ENCODE peak calls at places on chromosomes 3 and 15, in six cellular contexts. Y is activated naive CD8-positive, alpha-beta T cell treated with anti-CD3 and anti-CD28 coated beads for 36 hours; H is HFF-Myc; W is Kasumi-1; U is iPS-NIHi11; J is stimulated activated CD4-positive, alpha-beta T cell treated with anti-CD3 and anti-CD28 coated beads, Interleukin-4, amount 100 ng/mL, for 1 hour. Z is an unnamed sample.

GRCh38 chr3:37466660-37467359 is 292.4 kb upstream of the LRRFIP2 start:
- DNase-seq in Y (no peak), U (no peak), W (no peak), H (no peak), J (no peak), Z (no peak)

GRCh38 chr3:101950985-101951733 is 101.8 kb downstream of the NFKBIZ start:
- DNase-seq in Y (no peak), W (no peak), H (no peak), U (peak), J (no peak), Z (no peak)

GRCh38 chr15:64807051-64807749 is 18.2 kb downstream of the PIF1 start:
- DNase-seq in H (no peak), J (no peak), Y (no peak), W (no peak), U (peak), Z (no peak)

GRCh38 chr15:39628821-39629220 is 47.9 kb downstream of the THBS1 start:
- DNase-seq in Y (no peak), J (no peak), U (no peak), H (no peak), W (no peak), Z (no peak)

GRCh38 chr3:188400494-188401243 is 246.7 kb downstream of the LPP start:
- DNase-seq in U (no peak), H (no peak), W (no peak), Y (peak), J (no peak), Z (no peak)

GRCh38 chr3:139491027-139491700 is 14.8 kb upstream of the RBP2 start:
- DNase-seq in J (no peak), W (no peak), Y (no peak), H (no peak), U (no peak), Z (no peak)

GRCh38 chr3:21328982-21329381 is 422.0 kb downstream of the ZNF385D start:
- DNase-seq in W (no peak), U (no peak), H (no peak), J (no peak), Y (no peak), Z (no peak)

GRCh38 chr3:14352002-14352627 is 50.3 kb upstream of the SLC6A6 start:
- DNase-seq in Y (no peak), J (no peak), H (peak), W (no peak), U (peak), Z (peak)

GRCh38 chr15:52730163-52730562 is 51.0 kb upstream of the ATOSA start:
- DNase-seq in U (no peak), W (no peak), Y (no peak), J (no peak), H (peak), Z (peak)

GRCh38 chr3:152830245-152830644 is 4.7 kb upstream of the P2RY1 start:
- DNase-seq in Y (no peak), W (no peak), J (no peak), H (no peak), U (no peak), Z (no peak)

GRCh38 chr15:78179286-78179840 is 30.2 kb downstream of the IDH3A start:
- DNase-seq in U (no peak), Y (no peak), W (no peak), J (no peak), H (no peak), Z (no peak)

GRCh38 chr3:82080261-82080660 is 318.8 kb upstream of the GBE1 start:
- DNase-seq in U (peak), W (peak), H (no peak), Y (no peak), J (no peak), Z (peak)

GRCh38 chr3:50274371-50275104 is 4.3 kb upstream of the LSMEM2 start:
- DNase-seq in H (no peak), W (peak), U (peak), J (peak), Y (peak), Z (peak)

GRCh38 chr3:13528217-13528801 is 20.6 kb upstream of the FBLN2 start:
- DNase-seq in Y (no peak), H (no peak), W (peak), U (peak), J (no peak), Z (peak)

GRCh38 chr3:82130056-82130455 is 368.6 kb upstream of the GBE1 start:
- DNase-seq in Y (no peak), W (peak), J (no peak), H (no peak), U (no peak), Z (peak)

GRCh38 chr15:95596487-95596886 is 734.0 kb upstream of the NR2F2 start:
- DNase-seq in J (no peak), H (no peak), U (peak), Y (no peak), W (no peak), Z (no peak)

GRCh38 chr3:178174201-178174880 is 361.9 kb upstream of the KCNMB2 start:
- DNase-seq in U (no peak), H (no peak), W (no peak), J (no peak), Y (no peak), Z (no peak)

GRCh38 chr3:125960066-125960424 is 8.9 kb upstream of the ROPN1B start:
- DNase-seq in Y (no peak), W (no peak), H (no peak), U (no peak), J (no peak), Z (no peak)

GRCh38 chr3:126465928-126466564 is 9.6 kb downstream of the ZXDC start:
- DNase-seq in Y (no peak), H (no peak), J (no peak), U (no peak), W (no peak), Z (no peak)

GRCh38 chr3:45599424-45599886 is 4.9 kb downstream of the LIMD1 start:
- DNase-seq in U (no peak), J (no peak), W (no peak), H (no peak), Y (no peak), Z (no peak)

GRCh38 chr3:97970929-97971460 is 1.2 kb downstream of the RIOX2 start:
- DNase-seq in W (no peak), H (no peak), U (no peak), Y (no peak), J (no peak), Z (peak)

GRCh38 chr3:123294296-123294938 is 92.7 kb downstream of the SEC22A start:
- DNase-seq in H (no peak), W (no peak), J (no peak), U (no peak), Y (no peak), Z (no peak)